ENCODE peak calls at places on chromosomes 4 and X, in four cellular contexts. D is T-helper 17 cell; Q is activated naive CD4-positive, alpha-beta T cell treated with anti-CD3 and anti-CD28 coated beads, Interleukin-2, amount 50 U/mL, for 72 hours; J is left colon. H is an unnamed sample.
A peak's percentile ranks its signal among the peaks of the same experiment; 100 is the strongest.

GRCh38 chrX:68710870-68711576 is 63.6 kb downstream of the STARD8 start:
- ATAC-seq in J (peak; percentile 78), D (no peak), Q (peak; percentile 40), H (peak; percentile 84)

GRCh38 chrX:100829730-100830129 is 9.5 kb downstream of the CSTF2 start:
- ATAC-seq in Q (peak; percentile 91), D (peak; percentile 92), J (no peak), H (no peak)

GRCh38 chr4:12495211-12495610 is 988.9 kb downstream of the RAB28 start:
- ATAC-seq in D (no peak), J (no peak), Q (no peak), H (no peak)

GRCh38 chr4:37951465-37952352 is 8.5 kb upstream of the PTTG2 start:
- ATAC-seq in Q (no peak), J (peak; percentile 94), D (no peak), H (no peak)

GRCh38 chr4:36264205-36264826 is 17.1 kb upstream of the DTHD1 start:
- ATAC-seq in Q (no peak), J (peak; percentile 55), D (no peak), H (no peak)

GRCh38 chr4:83234902-83235644 is 49.5 kb downstream of the COQ2 start:
- ATAC-seq in D (peak; percentile 6), Q (peak; percentile 17), J (no peak), H (no peak)

GRCh38 chrX:38940547-38940946 is 139.3 kb downstream of the MID1IP1 start:
- ATAC-seq in J (no peak), D (no peak), Q (no peak), H (no peak)

GRCh38 chr4:17097369-17097768 is 198.9 kb upstream of the LDB2 start:
- ATAC-seq in J (no peak), Q (no peak), D (no peak), H (no peak)

GRCh38 chr4:33339762-33340161 is 2619.6 kb downstream of the PCDH7 start:
- ATAC-seq in J (no peak), D (no peak), Q (no peak), H (no peak)

GRCh38 chr4:89196056-89196674 is 84.8 kb downstream of the TIGD2 start:
- ATAC-seq in D (no peak), J (peak; percentile 65), Q (no peak), H (no peak)

GRCh38 chr4:139535852-139536234 is 20.2 kb downstream of the SETD7 start:
- ATAC-seq in Q (no peak), J (peak; percentile 44), D (no peak), H (no peak)

GRCh38 chr4:41196633-41197332 is 17.6 kb downstream of the APBB2 start:
- ATAC-seq in J (no peak), Q (no peak), D (no peak), H (no peak)

GRCh38 chrX:10574663-10575062 is 45.7 kb downstream of the MID1 start:
- ATAC-seq in J (no peak), D (no peak), Q (no peak), H (no peak)

GRCh38 chr4:184506527-184507121 is 32.3 kb upstream of the IRF2 start:
- ATAC-seq in J (no peak), Q (peak; percentile 85), D (peak; percentile 79), H (peak; percentile 94)

GRCh38 chr4:152707632-152708031 is 27.8 kb upstream of the TMEM154 start:
- ATAC-seq in D (no peak), Q (no peak), J (no peak), H (no peak)

GRCh38 chrX:13009844-13010243 is 34.6 kb downstream of the FAM9C start:
- ATAC-seq in D (no peak), J (no peak), Q (no peak), H (no peak)

GRCh38 chr4:7687796-7688195 is 251.9 kb downstream of the AFAP1 start:
- ATAC-seq in Q (no peak), J (peak; percentile 58), D (no peak), H (no peak)

GRCh38 chr4:1534076-1534872 is 128.0 kb upstream of the NKX1-1 start:
- ATAC-seq in J (no peak), D (no peak), Q (no peak), H (peak; percentile 53)

GRCh38 chr4:80897537-80898303 is 132.8 kb upstream of the BMP3 start:
- ATAC-seq in J (no peak), D (no peak), Q (no peak), H (no peak)